ENCODE peak calls at places on chromosomes 11 and 22, in nine cellular contexts. Q is neural progenitor cell, J is OCI-LY7, U is PC-3, S is MM.1S, K is GM23248, N is HCT116, R is GM23338, A is SK-N-SH. Y is an unnamed sample.
A peak's percentile ranks its signal among the peaks of the same experiment; 100 is the strongest.

GRCh38 chr11:118080296-118080695 is 3.4 kb downstream of the TMPRSS4 start:
- DNase-seq in N (no peak), A (no peak), Q (no peak), U (no peak), S (no peak), R (no peak), J (no peak), K (no peak), Y (no peak)

GRCh38 chr11:125365196-125365931 is 130.7 kb downstream of the FEZ1 start:
- DNase-seq in J (no peak), U (peak; percentile 10), R (no peak), K (peak; percentile 22), S (no peak), A (no peak), Q (no peak), N (no peak), Y (no peak)

GRCh38 chr22:45503071-45503815 is 560 bp downstream of the FBLN1 start:
- DNase-seq in J (no peak), A (peak; percentile 72), U (no peak), S (no peak), N (no peak), R (peak; percentile 68), K (peak; percentile 44), Q (peak; percentile 76), Y (no peak)

GRCh38 chr22:47289316-47289985 is 527.0 kb downstream of the TBC1D22A start:
- DNase-seq in U (no peak), S (no peak), Q (no peak), A (no peak), N (no peak), J (no peak), K (no peak), R (no peak), Y (no peak)

GRCh38 chr11:2777396-2777795 is 77.6 kb upstream of the KCNQ1OT1 start:
- DNase-seq in J (no peak), U (peak; percentile 60), A (no peak), N (no peak), R (no peak), Q (no peak), S (no peak), K (peak; percentile 42), Y (peak; percentile 17)

GRCh38 chr22:12601870-12602779 is 2925.9 kb upstream of the OR11H1 start:
- DNase-seq in U (no peak), S (no peak), A (peak; percentile 85), R (no peak), N (no peak), Q (no peak), J (no peak), K (no peak), Y (peak; percentile 9)

GRCh38 chr11:29312817-29313216 is 704.0 kb downstream of the KCNA4 start:
- DNase-seq in A (no peak), N (no peak), R (no peak), Q (no peak), K (peak; percentile 53), U (peak; percentile 62), J (no peak), S (no peak), Y (no peak)

GRCh38 chr11:57421805-57422204 is 5.1 kb downstream of the SLC43A3 start:
- DNase-seq in N (no peak), S (no peak), U (no peak), Q (no peak), K (no peak), R (no peak), J (no peak), A (no peak), Y (no peak)

GRCh38 chr11:72475359-72475758 is 41.0 kb upstream of the CLPB start:
- DNase-seq in J (no peak), R (no peak), K (peak; percentile 10), A (no peak), U (no peak), S (no peak), N (no peak), Q (no peak), Y (no peak)

GRCh38 chr11:455566-456147 is 5.6 kb downstream of the PTDSS2 start:
- DNase-seq in R (no peak), U (no peak), Q (no peak), S (no peak), N (no peak), J (no peak), K (no peak), A (no peak), Y (no peak)

GRCh38 chr11:27119396-27119795 is 78.8 kb downstream of the BBOX1 start:
- DNase-seq in N (no peak), U (no peak), R (no peak), J (no peak), S (no peak), K (no peak), Q (no peak), A (no peak), Y (no peak)

GRCh38 chr11:133075351-133075750 is 456.9 kb downstream of the OPCML start:
- DNase-seq in U (no peak), Q (no peak), R (no peak), N (no peak), K (no peak), J (no peak), S (no peak), A (no peak), Y (no peak)

GRCh38 chr11:112172362-112172994 is 2.8 kb upstream of the BCO2 start:
- DNase-seq in R (no peak), A (no peak), J (no peak), N (no peak), Q (no peak), S (no peak), K (peak; percentile 86), U (peak; percentile 64), Y (no peak)

GRCh38 chr11:57203359-57203758 is 21.6 kb downstream of the LRRC55 start:
- DNase-seq in U (no peak), Q (peak; percentile 50), R (peak; percentile 23), J (no peak), A (peak; percentile 66), K (peak; percentile 8), N (no peak), S (no peak), Y (no peak)

GRCh38 chr11:118000067-118000849 is 14.1 kb downstream of the IL10RA start:
- DNase-seq in N (no peak), A (no peak), U (no peak), S (no peak), Q (no peak), R (no peak), J (no peak), K (no peak), Y (no peak)

GRCh38 chr22:23223566-23224317 is 43.4 kb downstream of the BCR start:
- DNase-seq in A (peak; percentile 86), U (no peak), N (no peak), Q (no peak), S (no peak), J (no peak), K (no peak), R (no peak), Y (no peak)

GRCh38 chr11:17845431-17845881 is 110.9 kb downstream of the KCNC1 start:
- DNase-seq in N (no peak), Q (no peak), A (no peak), J (no peak), K (peak; percentile 82), U (peak; percentile 89), S (no peak), R (no peak), Y (no peak)
- TF ChIP-seq EZH2phosphoT487 in N (no peak), Q (no peak), A (no peak), J (no peak), K (no peak), U (no peak), S (no peak), R (no peak), Y (no peak)

GRCh38 chr22:29691636-29692326 is 28.0 kb upstream of the CABP7 start:
- DNase-seq in J (no peak), K (no peak), N (no peak), S (no peak), Q (no peak), A (no peak), U (no peak), R (peak; percentile 71), Y (no peak)
- TF ChIP-seq EZH2phosphoT487 in J (no peak), K (no peak), N (no peak), S (no peak), Q (no peak), A (no peak), U (no peak), R (no peak), Y (no peak)

GRCh38 chr22:18111759-18112330 is 1.2 kb downstream of the TUBA8 start:
- DNase-seq in R (no peak), U (no peak), K (no peak), N (no peak), S (no peak), A (no peak), Q (no peak), J (no peak), Y (no peak)

GRCh38 chr22:18114495-18114894 is 3.9 kb downstream of the TUBA8 start:
- DNase-seq in A (no peak), K (no peak), R (no peak), J (no peak), Q (no peak), S (no peak), N (no peak), U (no peak), Y (no peak)

GRCh38 chr22:18110944-18111758 is 542 bp downstream of the TUBA8 start:
- DNase-seq in R (peak; percentile 58), N (no peak), S (no peak), K (peak; percentile 10), Q (peak; percentile 29), J (no peak), A (no peak), U (no peak), Y (no peak)

GRCh38 chr22:18113680-18114394 is 3.2 kb downstream of the TUBA8 start:
- DNase-seq in J (no peak), A (no peak), N (no peak), S (no peak), R (peak; percentile 19), K (no peak), Q (no peak), U (no peak), Y (no peak)

DNA sequence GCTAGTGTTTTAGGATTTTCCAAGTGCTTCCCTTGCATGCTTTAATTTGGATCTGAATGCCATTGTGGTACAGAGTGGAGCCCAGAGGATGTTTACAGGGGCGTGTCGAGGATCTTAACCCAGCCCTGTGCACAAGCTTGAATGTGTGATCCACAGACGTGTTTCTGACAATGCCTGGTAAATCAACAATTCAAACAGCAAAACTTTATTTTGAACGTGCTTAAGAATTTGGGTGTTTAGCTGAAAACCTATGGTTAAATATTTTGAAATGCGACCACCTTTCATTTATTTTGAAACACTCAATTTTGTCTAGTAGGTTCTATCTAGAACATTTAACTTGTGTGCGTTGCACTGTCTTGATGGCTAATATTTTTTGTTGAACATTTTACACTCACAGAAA is 1.8 kb downstream of the TUBA8 start:
- DNase-seq in A (no peak), S (no peak), N (no peak), U (no peak), R (no peak), K (no peak), Q (no peak), J (no peak), Y (no peak)
- TF ChIP-seq EZH2phosphoT487 in A (no peak), S (no peak), N (no peak), U (no peak), R (no peak), K (no peak), Q (no peak), J (no peak), Y (no peak)

DNA sequence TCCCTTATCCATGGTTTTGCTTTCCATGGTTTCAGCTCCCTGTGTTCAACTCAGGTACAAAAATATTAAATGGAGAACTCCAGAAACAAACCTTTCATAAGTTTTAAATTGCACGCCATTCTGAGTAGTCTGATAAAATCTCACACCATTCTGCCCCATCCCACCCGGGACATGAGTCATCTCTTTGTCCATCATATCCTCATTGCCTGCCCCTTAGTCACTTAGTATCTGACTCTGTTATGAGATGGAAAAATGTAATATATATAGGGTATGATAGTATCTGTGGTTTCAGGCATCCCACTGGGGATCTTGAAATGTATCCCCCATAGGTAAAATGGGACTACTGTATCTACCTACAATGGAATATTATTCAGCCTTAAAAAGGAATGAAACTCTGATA is 35.5 kb upstream of the FGF3 start:
- DNase-seq in N (peak; percentile 31), K (peak; percentile 70), A (no peak), S (no peak), U (peak; percentile 94), Q (no peak), R (no peak), J (no peak), Y (no peak)
- TF ChIP-seq EZH2phosphoT487 in N (no peak), K (no peak), A (no peak), S (no peak), U (no peak), Q (no peak), R (no peak), J (no peak), Y (no peak)